ENCODE peak calls at places on chromosomes 11 and 22, in six cellular contexts. W, T, K, G, V and Q are unnamed samples.

GRCh38 chr22:29569011-29569678 is 11.8 kb downstream of the NIPSNAP1 start:
- DNase-seq in V (no peak), T (no peak), K (no peak), G (no peak), W (no peak), Q (no peak)

GRCh38 chr11:72700026-72700610 is 25.9 kb upstream of the PDE2A start:
- DNase-seq in V (no peak), T (no peak), W (peak; percentile 47), G (no peak), K (no peak), Q (no peak)

GRCh38 chr11:33417121-33417520 is 159.9 kb downstream of the HIPK3 start:
- DNase-seq in K (no peak), W (no peak), V (no peak), G (no peak), T (no peak), Q (no peak)

GRCh38 chr11:35318977-35319925 is 100.1 kb downstream of the SLC1A2 start:
- DNase-seq in K (no peak), V (no peak), W (no peak), G (no peak), T (no peak), Q (no peak)

GRCh38 chr22:44108076-44108475 is 72.6 kb upstream of the PARVG start:
- DNase-seq in G (no peak), K (no peak), V (no peak), T (no peak), W (no peak), Q (no peak)

GRCh38 chr11:114180301-114181055 is 115.7 kb upstream of the NNMT start:
- DNase-seq in T (peak; percentile 22), V (peak; percentile 31), G (no peak), K (no peak), W (no peak), Q (no peak)

GRCh38 chr11:77206264-77207018 is 78.4 kb downstream of the MYO7A start:
- DNase-seq in G (no peak), W (no peak), V (no peak), K (peak; percentile 35), T (no peak), Q (no peak)

GRCh38 chr22:25021976-25022711 is 69.6 kb downstream of the KIAA1671 start:
- DNase-seq in W (no peak), G (no peak), T (no peak), K (no peak), V (no peak), Q (no peak)

GRCh38 chr22:31646186-31647019 is 15.6 kb downstream of the PISD start:
- DNase-seq in K (no peak), T (no peak), V (no peak), G (no peak), W (peak; percentile 97), Q (no peak)

GRCh38 chr11:82732734-82733443 is 775 bp downstream of the FAM181B start:
- DNase-seq in W (no peak), T (no peak), V (no peak), K (no peak), G (no peak), Q (no peak)

GRCh38 chr11:87819141-87819540 is 356.1 kb downstream of the RAB38 start:
- DNase-seq in V (no peak), G (no peak), W (no peak), K (no peak), T (no peak), Q (no peak)

GRCh38 chr22:43142881-43143562 is at the start of gene MCAT:
- DNase-seq in W (peak; percentile 35), T (peak; percentile 80), V (peak; percentile 47), K (peak; percentile 87), G (peak; percentile 93), Q (peak; percentile 80)

GRCh38 chr22:26687439-26687838 is 30.1 kb downstream of the MIAT start:
- DNase-seq in T (no peak), V (no peak), K (no peak), W (no peak), G (no peak), Q (no peak)

GRCh38 chr22:20464096-20464614 is 26.5 kb upstream of the SCARF2 start:
- DNase-seq in W (no peak), G (no peak), V (no peak), T (no peak), K (no peak), Q (peak; percentile 79)

GRCh38 chr11:44814881-44815592 is 88.3 kb downstream of the TSPAN18 start:
- DNase-seq in W (no peak), G (no peak), K (no peak), T (no peak), V (peak; percentile 15), Q (no peak)

GRCh38 chr11:107929611-107930200 is 1.5 kb downstream of the RAB39A start:
- DNase-seq in G (no peak), V (no peak), T (no peak), W (no peak), K (no peak), Q (no peak)